ENCODE peak calls at places on chromosome 3, in seven cellular contexts. T is fibroblast of mammary gland, X is DMS79, E is activated gamma-delta T cell treated with Interleukin-2 at 50 U/mL for 16 hours, J is head of caudate nucleus, B is neural crest cell, K is aorta. O is an unnamed sample.

GRCh38 chr3:149610351-149611105 is 47.3 kb downstream of the WWTR1 start:
- DNase-seq in B (no peak), T (no peak), K (no peak), X (no peak), E (no peak), J (peak; percentile 73), O (peak; percentile 82)

GRCh38 chr3:179146911-179147570 is 1.1 kb upstream of the PIK3CA start:
- DNase-seq in K (no peak), X (peak; percentile 31), B (peak; percentile 14), E (peak; percentile 22), T (peak; percentile 76), J (peak; percentile 49), O (peak; percentile 94)

GRCh38 chr3:99402755-99403154 is 235.6 kb upstream of the COL8A1 start:
- DNase-seq in X (no peak), K (no peak), J (no peak), B (no peak), E (no peak), T (no peak), O (no peak)

GRCh38 chr3:189337672-189338071 is 165.9 kb downstream of the TPRG1 start:
- DNase-seq in B (no peak), T (no peak), J (no peak), K (no peak), X (no peak), E (no peak), O (no peak)

GRCh38 chr3:65785065-65785645 is 253.6 kb downstream of the MAGI1 start:
- DNase-seq in J (peak; percentile 31), X (no peak), K (no peak), E (no peak), B (no peak), T (peak; percentile 80), O (peak; percentile 87)

GRCh38 chr3:30170681-30171438 is 435.5 kb upstream of the TGFBR2 start:
- DNase-seq in B (no peak), J (no peak), X (no peak), E (no peak), K (no peak), T (no peak), O (no peak)

GRCh38 chr3:59644479-59645075 is 594.8 kb upstream of the CFAP20DC start:
- DNase-seq in X (no peak), B (no peak), K (no peak), E (no peak), J (peak; percentile 56), T (no peak), O (peak; percentile 87)

GRCh38 chr3:159667261-159667660 is 321.4 kb upstream of the IL12A start:
- DNase-seq in K (no peak), X (no peak), T (no peak), J (no peak), B (no peak), E (no peak), O (no peak)

GRCh38 chr3:120013481-120013880 is 80.8 kb downstream of the GSK3B start:
- DNase-seq in B (no peak), X (no peak), T (no peak), J (no peak), E (no peak), K (no peak), O (no peak)

GRCh38 chr3:40299721-40300335 is 9.7 kb upstream of the EIF1B start:
- DNase-seq in K (no peak), T (peak; percentile 87), E (no peak), B (no peak), J (no peak), X (no peak), O (no peak)

GRCh38 chr3:89314454-89314853 is 207.0 kb downstream of the EPHA3 start:
- DNase-seq in K (no peak), E (no peak), T (peak; percentile 35), J (peak; percentile 44), X (no peak), B (no peak), O (peak; percentile 77)

GRCh38 chr3:31634485-31634884 is 101.8 kb downstream of the STT3B start:
- DNase-seq in K (no peak), E (no peak), T (peak; percentile 49), X (no peak), J (no peak), B (no peak), O (no peak)